ENCODE peak calls at places on chromosomes 13 and 19, in five cellular contexts. One of them, this sample, is unnamed.

GRCh38 chr19:45514376-45515051 is 7.2 kb downstream of the VASP start:
- DNase-seq in stimulated activated naive CD8-positive, alpha-beta T cell treated with anti-CD3 and anti-CD28 coated beads, Interleukin-15, Interleukin-2, amounts not matched to agents 100 U/mL and 50 U/mL, for 24 hours: no peak
- DNase-seq in central memory CD8-positive, alpha-beta T cell: no peak
- DNase-seq in endothelial cell of umbilical vein: no peak
- DNase-seq in GM18507: no peak
- DNase-seq in this sample: no peak

GRCh38 chr19:53879145-53880037 is 2.6 kb upstream of the PRKCG start:
- DNase-seq in endothelial cell of umbilical vein: peak; percentile 91
- DNase-seq in stimulated activated naive CD8-positive, alpha-beta T cell treated with anti-CD3 and anti-CD28 coated beads, Interleukin-15, Interleukin-2, amounts not matched to agents 100 U/mL and 50 U/mL, for 24 hours: peak; percentile 91
- DNase-seq in central memory CD8-positive, alpha-beta T cell: peak; percentile 66
- DNase-seq in GM18507: no peak
- DNase-seq in this sample: peak; percentile 100

GRCh38 chr19:4051175-4052101 is 15.3 kb downstream of the ZBTB7A start:
- DNase-seq in stimulated activated naive CD8-positive, alpha-beta T cell treated with anti-CD3 and anti-CD28 coated beads, Interleukin-15, Interleukin-2, amounts not matched to agents 100 U/mL and 50 U/mL, for 24 hours: peak; percentile 69
- DNase-seq in endothelial cell of umbilical vein: no peak
- DNase-seq in central memory CD8-positive, alpha-beta T cell: no peak
- DNase-seq in GM18507: no peak
- DNase-seq in this sample: no peak

GRCh38 chr19:13008926-13009787 is 13.9 kb downstream of the NFIX start:
- DNase-seq in endothelial cell of umbilical vein: no peak
- DNase-seq in central memory CD8-positive, alpha-beta T cell: no peak
- DNase-seq in stimulated activated naive CD8-positive, alpha-beta T cell treated with anti-CD3 and anti-CD28 coated beads, Interleukin-15, Interleukin-2, amounts not matched to agents 100 U/mL and 50 U/mL, for 24 hours: no peak
- DNase-seq in GM18507: no peak
- DNase-seq in this sample: no peak

GRCh38 chr13:44191504-44192171 is 182.0 kb upstream of the SERP2 start:
- DNase-seq in central memory CD8-positive, alpha-beta T cell: no peak
- DNase-seq in stimulated activated naive CD8-positive, alpha-beta T cell treated with anti-CD3 and anti-CD28 coated beads, Interleukin-15, Interleukin-2, amounts not matched to agents 100 U/mL and 50 U/mL, for 24 hours: peak; percentile 13
- DNase-seq in endothelial cell of umbilical vein: peak; percentile 71
- DNase-seq in GM18507: no peak
- DNase-seq in this sample: no peak

GRCh38 chr19:13748169-13748884 is 16.0 kb upstream of the MRI1 start:
- DNase-seq in central memory CD8-positive, alpha-beta T cell: no peak
- DNase-seq in endothelial cell of umbilical vein: peak; percentile 42
- DNase-seq in stimulated activated naive CD8-positive, alpha-beta T cell treated with anti-CD3 and anti-CD28 coated beads, Interleukin-15, Interleukin-2, amounts not matched to agents 100 U/mL and 50 U/mL, for 24 hours: peak; percentile 25
- DNase-seq in GM18507: no peak
- DNase-seq in this sample: no peak

GRCh38 chr19:29211562-29212416 is 1.2 kb downstream of the UQCRFS1 start:
- DNase-seq in endothelial cell of umbilical vein: no peak
- DNase-seq in stimulated activated naive CD8-positive, alpha-beta T cell treated with anti-CD3 and anti-CD28 coated beads, Interleukin-15, Interleukin-2, amounts not matched to agents 100 U/mL and 50 U/mL, for 24 hours: peak; percentile 9
- DNase-seq in central memory CD8-positive, alpha-beta T cell: no peak
- DNase-seq in GM18507: no peak
- DNase-seq in this sample: no peak

GRCh38 chr19:48415869-48416268 is 22.4 kb downstream of the GRIN2D start:
- DNase-seq in stimulated activated naive CD8-positive, alpha-beta T cell treated with anti-CD3 and anti-CD28 coated beads, Interleukin-15, Interleukin-2, amounts not matched to agents 100 U/mL and 50 U/mL, for 24 hours: no peak
- DNase-seq in central memory CD8-positive, alpha-beta T cell: no peak
- DNase-seq in GM18507: no peak
- DNase-seq in endothelial cell of umbilical vein: no peak
- DNase-seq in this sample: no peak

GRCh38 chr19:55467236-55468053 is 2.9 kb upstream of the C19orf85 start:
- DNase-seq in GM18507: peak; percentile 54
- DNase-seq in central memory CD8-positive, alpha-beta T cell: peak; percentile 38
- DNase-seq in endothelial cell of umbilical vein: peak; percentile 38
- DNase-seq in stimulated activated naive CD8-positive, alpha-beta T cell treated with anti-CD3 and anti-CD28 coated beads, Interleukin-15, Interleukin-2, amounts not matched to agents 100 U/mL and 50 U/mL, for 24 hours: peak; percentile 86
- DNase-seq in this sample: no peak

GRCh38 chr13:98068511-98068910 is 74.4 kb upstream of the FARP1 start:
- DNase-seq in stimulated activated naive CD8-positive, alpha-beta T cell treated with anti-CD3 and anti-CD28 coated beads, Interleukin-15, Interleukin-2, amounts not matched to agents 100 U/mL and 50 U/mL, for 24 hours: no peak
- DNase-seq in GM18507: no peak
- DNase-seq in central memory CD8-positive, alpha-beta T cell: no peak
- DNase-seq in endothelial cell of umbilical vein: no peak
- DNase-seq in this sample: peak; percentile 30

GRCh38 chr19:5224480-5224879 is 116.1 kb downstream of the PTPRS start:
- DNase-seq in GM18507: no peak
- DNase-seq in stimulated activated naive CD8-positive, alpha-beta T cell treated with anti-CD3 and anti-CD28 coated beads, Interleukin-15, Interleukin-2, amounts not matched to agents 100 U/mL and 50 U/mL, for 24 hours: no peak
- DNase-seq in endothelial cell of umbilical vein: no peak
- DNase-seq in central memory CD8-positive, alpha-beta T cell: no peak
- DNase-seq in this sample: no peak

GRCh38 chr19:45140144-45140503 is 20.7 kb downstream of the NKPD1 start:
- DNase-seq in central memory CD8-positive, alpha-beta T cell: no peak
- DNase-seq in stimulated activated naive CD8-positive, alpha-beta T cell treated with anti-CD3 and anti-CD28 coated beads, Interleukin-15, Interleukin-2, amounts not matched to agents 100 U/mL and 50 U/mL, for 24 hours: no peak
- DNase-seq in GM18507: no peak
- DNase-seq in endothelial cell of umbilical vein: no peak
- DNase-seq in this sample: no peak

GRCh38 chr13:78826312-78826711 is 167.4 kb upstream of the OBI1 start:
- DNase-seq in stimulated activated naive CD8-positive, alpha-beta T cell treated with anti-CD3 and anti-CD28 coated beads, Interleukin-15, Interleukin-2, amounts not matched to agents 100 U/mL and 50 U/mL, for 24 hours: no peak
- DNase-seq in endothelial cell of umbilical vein: no peak
- DNase-seq in central memory CD8-positive, alpha-beta T cell: no peak
- DNase-seq in GM18507: no peak
- DNase-seq in this sample: no peak

GRCh38 chr19:27861411-27861975 is 1351.5 kb downstream of the UQCRFS1 start:
- DNase-seq in stimulated activated naive CD8-positive, alpha-beta T cell treated with anti-CD3 and anti-CD28 coated beads, Interleukin-15, Interleukin-2, amounts not matched to agents 100 U/mL and 50 U/mL, for 24 hours: no peak
- DNase-seq in central memory CD8-positive, alpha-beta T cell: no peak
- DNase-seq in GM18507: no peak
- DNase-seq in endothelial cell of umbilical vein: no peak
- DNase-seq in this sample: no peak

GRCh38 chr13:73966331-73966730 is 167.9 kb downstream of the KLF12 start:
- DNase-seq in central memory CD8-positive, alpha-beta T cell: no peak
- DNase-seq in stimulated activated naive CD8-positive, alpha-beta T cell treated with anti-CD3 and anti-CD28 coated beads, Interleukin-15, Interleukin-2, amounts not matched to agents 100 U/mL and 50 U/mL, for 24 hours: no peak
- DNase-seq in endothelial cell of umbilical vein: no peak
- DNase-seq in GM18507: no peak
- DNase-seq in this sample: no peak

GRCh38 chr19:294819-295686 is 3.9 kb upstream of the PLPP2 start:
- DNase-seq in endothelial cell of umbilical vein: no peak
- DNase-seq in stimulated activated naive CD8-positive, alpha-beta T cell treated with anti-CD3 and anti-CD28 coated beads, Interleukin-15, Interleukin-2, amounts not matched to agents 100 U/mL and 50 U/mL, for 24 hours: peak; percentile 67
- DNase-seq in central memory CD8-positive, alpha-beta T cell: no peak
- DNase-seq in GM18507: no peak
- DNase-seq in this sample: no peak

GRCh38 chr13:33066329-33066728 is 50.1 kb downstream of the KL start:
- DNase-seq in GM18507: no peak
- DNase-seq in endothelial cell of umbilical vein: no peak
- DNase-seq in central memory CD8-positive, alpha-beta T cell: no peak
- DNase-seq in stimulated activated naive CD8-positive, alpha-beta T cell treated with anti-CD3 and anti-CD28 coated beads, Interleukin-15, Interleukin-2, amounts not matched to agents 100 U/mL and 50 U/mL, for 24 hours: no peak
- DNase-seq in this sample: no peak

GRCh38 chr13:24982333-24982999 is 113.5 kb upstream of the PABPC3 start:
- DNase-seq in endothelial cell of umbilical vein: no peak
- DNase-seq in central memory CD8-positive, alpha-beta T cell: no peak
- DNase-seq in stimulated activated naive CD8-positive, alpha-beta T cell treated with anti-CD3 and anti-CD28 coated beads, Interleukin-15, Interleukin-2, amounts not matched to agents 100 U/mL and 50 U/mL, for 24 hours: no peak
- DNase-seq in GM18507: no peak
- DNase-seq in this sample: no peak

GRCh38 chr19:14063100-14063499 is 1.2 kb upstream of the PALM3 start:
- DNase-seq in GM18507: no peak
- DNase-seq in endothelial cell of umbilical vein: no peak
- DNase-seq in central memory CD8-positive, alpha-beta T cell: no peak
- DNase-seq in stimulated activated naive CD8-positive, alpha-beta T cell treated with anti-CD3 and anti-CD28 coated beads, Interleukin-15, Interleukin-2, amounts not matched to agents 100 U/mL and 50 U/mL, for 24 hours: no peak
- DNase-seq in this sample: no peak

GRCh38 chr19:54439174-54439851 is 9.7 kb upstream of the LENG8 start:
- DNase-seq in endothelial cell of umbilical vein: peak; percentile 38
- DNase-seq in GM18507: no peak
- DNase-seq in stimulated activated naive CD8-positive, alpha-beta T cell treated with anti-CD3 and anti-CD28 coated beads, Interleukin-15, Interleukin-2, amounts not matched to agents 100 U/mL and 50 U/mL, for 24 hours: peak; percentile 46
- DNase-seq in central memory CD8-positive, alpha-beta T cell: no peak
- DNase-seq in this sample: no peak

GRCh38 chr13:75308222-75308621 is 173.7 kb downstream of the TBC1D4 start:
- DNase-seq in stimulated activated naive CD8-positive, alpha-beta T cell treated with anti-CD3 and anti-CD28 coated beads, Interleukin-15, Interleukin-2, amounts not matched to agents 100 U/mL and 50 U/mL, for 24 hours: peak; percentile 52
- DNase-seq in endothelial cell of umbilical vein: no peak
- DNase-seq in GM18507: no peak
- DNase-seq in central memory CD8-positive, alpha-beta T cell: no peak
- DNase-seq in this sample: no peak

GRCh38 chr13:108345016-108345415 is 75.5 kb downstream of the TNFSF13B start:
- DNase-seq in endothelial cell of umbilical vein: no peak
- DNase-seq in central memory CD8-positive, alpha-beta T cell: no peak
- DNase-seq in stimulated activated naive CD8-positive, alpha-beta T cell treated with anti-CD3 and anti-CD28 coated beads, Interleukin-15, Interleukin-2, amounts not matched to agents 100 U/mL and 50 U/mL, for 24 hours: no peak
- DNase-seq in GM18507: no peak
- DNase-seq in this sample: no peak

GRCh38 chr13:57633141-57633949 is 1.8 kb downstream of the PCDH17 start:
- DNase-seq in stimulated activated naive CD8-positive, alpha-beta T cell treated with anti-CD3 and anti-CD28 coated beads, Interleukin-15, Interleukin-2, amounts not matched to agents 100 U/mL and 50 U/mL, for 24 hours: peak; percentile 3
- DNase-seq in endothelial cell of umbilical vein: peak; percentile 51
- DNase-seq in GM18507: no peak
- DNase-seq in central memory CD8-positive, alpha-beta T cell: no peak
- DNase-seq in this sample: peak; percentile 22

GRCh38 chr19:33798701-33799111 is 2.0 kb downstream of the KCTD15 start:
- DNase-seq in central memory CD8-positive, alpha-beta T cell: no peak
- DNase-seq in endothelial cell of umbilical vein: peak; percentile 35
- DNase-seq in stimulated activated naive CD8-positive, alpha-beta T cell treated with anti-CD3 and anti-CD28 coated beads, Interleukin-15, Interleukin-2, amounts not matched to agents 100 U/mL and 50 U/mL, for 24 hours: no peak
- DNase-seq in GM18507: no peak
- DNase-seq in this sample: no peak

GRCh38 chr19:6414793-6415591 is 9.6 kb downstream of the KHSRP start:
- DNase-seq in endothelial cell of umbilical vein: no peak
- DNase-seq in central memory CD8-positive, alpha-beta T cell: no peak
- DNase-seq in GM18507: no peak
- DNase-seq in stimulated activated naive CD8-positive, alpha-beta T cell treated with anti-CD3 and anti-CD28 coated beads, Interleukin-15, Interleukin-2, amounts not matched to agents 100 U/mL and 50 U/mL, for 24 hours: no peak
- DNase-seq in this sample: no peak

GRCh38 chr13:95226932-95227718 is 74.1 kb downstream of the ABCC4 start:
- DNase-seq in central memory CD8-positive, alpha-beta T cell: no peak
- DNase-seq in stimulated activated naive CD8-positive, alpha-beta T cell treated with anti-CD3 and anti-CD28 coated beads, Interleukin-15, Interleukin-2, amounts not matched to agents 100 U/mL and 50 U/mL, for 24 hours: no peak
- DNase-seq in endothelial cell of umbilical vein: peak; percentile 11
- DNase-seq in GM18507: peak; percentile 52
- DNase-seq in this sample: no peak

GRCh38 chr13:73399347-73400216 is 340.8 kb downstream of the KLF5 start:
- DNase-seq in stimulated activated naive CD8-positive, alpha-beta T cell treated with anti-CD3 and anti-CD28 coated beads, Interleukin-15, Interleukin-2, amounts not matched to agents 100 U/mL and 50 U/mL, for 24 hours: no peak
- DNase-seq in central memory CD8-positive, alpha-beta T cell: no peak
- DNase-seq in GM18507: no peak
- DNase-seq in endothelial cell of umbilical vein: no peak
- DNase-seq in this sample: no peak

GRCh38 chr13:90534617-90535340 is 812.7 kb upstream of the MIR17HG start:
- DNase-seq in central memory CD8-positive, alpha-beta T cell: no peak
- DNase-seq in stimulated activated naive CD8-positive, alpha-beta T cell treated with anti-CD3 and anti-CD28 coated beads, Interleukin-15, Interleukin-2, amounts not matched to agents 100 U/mL and 50 U/mL, for 24 hours: no peak
- DNase-seq in GM18507: no peak
- DNase-seq in endothelial cell of umbilical vein: no peak
- DNase-seq in this sample: no peak

GRCh38 chr13:46630419-46631183 is 77.6 kb downstream of the LRCH1 start:
- DNase-seq in endothelial cell of umbilical vein: peak; percentile 34
- DNase-seq in GM18507: no peak
- DNase-seq in central memory CD8-positive, alpha-beta T cell: no peak
- DNase-seq in stimulated activated naive CD8-positive, alpha-beta T cell treated with anti-CD3 and anti-CD28 coated beads, Interleukin-15, Interleukin-2, amounts not matched to agents 100 U/mL and 50 U/mL, for 24 hours: no peak
- DNase-seq in this sample: no peak

GRCh38 chr19:28567834-28568233 is 645.1 kb downstream of the UQCRFS1 start:
- DNase-seq in endothelial cell of umbilical vein: no peak
- DNase-seq in stimulated activated naive CD8-positive, alpha-beta T cell treated with anti-CD3 and anti-CD28 coated beads, Interleukin-15, Interleukin-2, amounts not matched to agents 100 U/mL and 50 U/mL, for 24 hours: no peak
- DNase-seq in central memory CD8-positive, alpha-beta T cell: no peak
- DNase-seq in GM18507: no peak
- DNase-seq in this sample: no peak

GRCh38 chr13:107678075-107678689 is 537.2 kb downstream of the LIG4 start:
- DNase-seq in GM18507: no peak
- DNase-seq in endothelial cell of umbilical vein: no peak
- DNase-seq in stimulated activated naive CD8-positive, alpha-beta T cell treated with anti-CD3 and anti-CD28 coated beads, Interleukin-15, Interleukin-2, amounts not matched to agents 100 U/mL and 50 U/mL, for 24 hours: no peak
- DNase-seq in central memory CD8-positive, alpha-beta T cell: no peak
- DNase-seq in this sample: no peak

GRCh38 chr19:7460562-7460966 is 28.3 kb downstream of the PEX11G start:
- DNase-seq in central memory CD8-positive, alpha-beta T cell: no peak
- DNase-seq in endothelial cell of umbilical vein: no peak
- DNase-seq in GM18507: no peak
- DNase-seq in stimulated activated naive CD8-positive, alpha-beta T cell treated with anti-CD3 and anti-CD28 coated beads, Interleukin-15, Interleukin-2, amounts not matched to agents 100 U/mL and 50 U/mL, for 24 hours: no peak
- DNase-seq in this sample: no peak